ENCODE peak calls at places on chromosomes 6 and 20, in four cellular contexts. W is A549, N is HCT116, O is mesendoderm. Y is an unnamed sample.

GRCh38 chr20:16173044-16173443 is 400.2 kb downstream of the KIF16B start:
- DNase-seq in W (no peak), N (no peak), O (no peak), Y (no peak)

GRCh38 chr6:169189227-169189626 is 64.4 kb downstream of the THBS2 start:
- DNase-seq in W (no peak), N (no peak), O (no peak), Y (no peak)

GRCh38 chr6:124132256-124132655 is 328.6 kb downstream of the NKAIN2 start:
- DNase-seq in W (no peak), N (no peak), O (no peak), Y (no peak)

GRCh38 chr6:157464653-157465535 is 83.9 kb downstream of the ZDHHC14 start:
- DNase-seq in W (no peak), N (no peak), O (no peak), Y (peak)

GRCh38 chr20:47319517-47320252 is 36.8 kb downstream of the ZMYND8 start:
- DNase-seq in W (no peak), N (peak), O (peak), Y (peak)

GRCh38 chr6:5085638-5086293 is 625 bp downstream of the PPP1R3G start:
- DNase-seq in W (no peak), N (no peak), O (peak), Y (peak)

GRCh38 chr20:9878096-9878495 is 39.2 kb upstream of the PAK5 start:
- DNase-seq in W (no peak), N (no peak), O (no peak), Y (no peak)

GRCh38 chr6:134420638-134421181 is 102.8 kb upstream of the SGK1 start:
- DNase-seq in W (peak), N (no peak), O (peak), Y (no peak)

GRCh38 chr6:2073476-2073875 is 171.9 kb downstream of the GMDS start:
- DNase-seq in W (no peak), N (no peak), O (no peak), Y (no peak)

GRCh38 chr20:64077876-64078551 is 1.3 kb downstream of the RGS19 start:
- DNase-seq in W (no peak), N (no peak), O (no peak), Y (no peak)

GRCh38 chr6:134288538-134289203 is 29.2 kb downstream of the SGK1 start:
- DNase-seq in W (no peak), N (no peak), O (no peak), Y (no peak)

DNA sequence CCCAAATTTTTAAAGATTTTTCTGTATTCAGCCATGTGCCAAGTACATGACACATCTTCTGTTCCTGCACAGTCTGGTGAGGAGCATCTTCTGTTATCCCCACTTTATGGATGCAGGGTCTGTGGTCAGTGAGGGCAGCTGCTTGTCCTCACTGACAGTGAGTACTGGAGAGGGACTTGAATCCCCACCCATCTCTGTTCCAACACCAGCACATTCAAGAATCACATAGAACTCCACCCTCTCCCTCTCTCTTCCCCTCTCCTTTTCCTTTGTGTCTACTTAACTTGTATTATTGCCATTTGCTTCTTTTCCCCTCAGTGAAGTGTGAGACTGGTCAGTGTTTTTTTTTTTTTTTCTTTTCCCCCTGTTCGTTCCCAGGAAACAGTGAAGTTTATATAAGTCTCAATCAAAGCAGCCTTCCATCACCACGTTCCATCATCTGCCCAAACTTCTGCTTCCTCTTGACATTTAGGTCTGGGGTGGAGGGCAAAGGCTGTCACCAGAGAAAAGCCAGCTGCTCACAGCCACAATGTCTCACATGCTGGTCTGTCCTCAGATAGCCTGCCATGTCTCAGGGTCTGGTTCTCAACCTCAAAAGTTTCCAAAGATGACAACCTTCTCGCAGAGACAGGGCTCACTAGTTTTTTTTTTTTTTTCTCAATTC is 110.0 kb upstream of the SSTR4 start:
- DNase-seq in W (no peak), N (no peak), O (no peak), Y (no peak)
- H3K4me2 ChIP-seq in W (no peak), N (no peak), O (no peak), Y (no peak)

DNA sequence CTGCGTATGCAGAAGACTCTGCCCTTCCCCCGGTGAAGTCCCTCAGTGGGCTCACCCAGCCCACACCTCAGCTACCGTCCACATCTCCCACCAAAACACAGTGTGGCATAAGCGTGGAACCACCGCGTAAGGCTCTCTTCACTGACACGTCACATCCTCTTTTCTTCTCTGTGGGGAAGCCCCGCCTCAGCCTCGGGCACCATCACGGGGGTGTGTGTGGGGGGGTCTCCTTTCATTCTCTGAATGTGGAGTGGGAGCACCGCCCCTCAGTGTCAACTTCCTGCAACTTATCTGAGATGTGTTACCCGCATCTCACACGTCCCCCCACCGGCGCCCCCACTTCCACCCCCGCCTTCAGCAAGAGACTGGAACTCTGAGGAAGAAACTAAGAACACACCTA is 388.4 kb upstream of the JARID2 start:
- DNase-seq in W (no peak), N (no peak), O (no peak), Y (no peak)
- H3K27ac ChIP-seq in W (no peak), N (no peak), O (no peak), Y (no peak)

GRCh38 chr20:57179265-57179664 is 87.2 kb downstream of the BMP7 start:
- DNase-seq in W (no peak), N (no peak), O (no peak), Y (no peak)
- H3K4me2 ChIP-seq in W (no peak), N (no peak), O (no peak), Y (no peak)

GRCh38 chr20:33043731-33044181 is 9.9 kb upstream of the BPIFB3 start:
- DNase-seq in W (no peak), N (no peak), O (no peak), Y (no peak)
- H3K27ac ChIP-seq in W (no peak), N (no peak), O (no peak), Y (no peak)

DNA sequence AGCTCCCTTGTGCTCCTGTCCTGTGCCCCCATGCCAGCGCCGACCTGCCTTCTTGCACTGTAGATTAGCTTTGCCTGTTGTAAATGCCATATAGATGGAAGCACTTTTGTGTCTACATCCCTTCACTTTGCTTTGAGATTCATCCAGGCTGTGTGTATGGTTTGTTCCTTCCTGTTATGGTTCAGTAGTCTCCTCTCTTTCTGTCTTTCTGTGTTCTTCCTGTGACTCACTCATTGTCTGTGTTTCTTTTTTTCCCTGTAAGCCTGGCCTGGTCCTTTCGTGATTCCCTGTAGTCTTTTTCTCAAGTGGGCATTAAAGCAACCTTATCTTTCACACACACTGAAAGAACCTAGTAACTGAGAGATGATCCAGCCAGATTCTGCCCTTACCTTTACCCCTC is 66.6 kb downstream of the JARID2 start:
- DNase-seq in W (no peak), N (no peak), O (no peak), Y (no peak)
- H3K4me2 ChIP-seq in W (no peak), N (no peak), O (no peak), Y (peak)

DNA sequence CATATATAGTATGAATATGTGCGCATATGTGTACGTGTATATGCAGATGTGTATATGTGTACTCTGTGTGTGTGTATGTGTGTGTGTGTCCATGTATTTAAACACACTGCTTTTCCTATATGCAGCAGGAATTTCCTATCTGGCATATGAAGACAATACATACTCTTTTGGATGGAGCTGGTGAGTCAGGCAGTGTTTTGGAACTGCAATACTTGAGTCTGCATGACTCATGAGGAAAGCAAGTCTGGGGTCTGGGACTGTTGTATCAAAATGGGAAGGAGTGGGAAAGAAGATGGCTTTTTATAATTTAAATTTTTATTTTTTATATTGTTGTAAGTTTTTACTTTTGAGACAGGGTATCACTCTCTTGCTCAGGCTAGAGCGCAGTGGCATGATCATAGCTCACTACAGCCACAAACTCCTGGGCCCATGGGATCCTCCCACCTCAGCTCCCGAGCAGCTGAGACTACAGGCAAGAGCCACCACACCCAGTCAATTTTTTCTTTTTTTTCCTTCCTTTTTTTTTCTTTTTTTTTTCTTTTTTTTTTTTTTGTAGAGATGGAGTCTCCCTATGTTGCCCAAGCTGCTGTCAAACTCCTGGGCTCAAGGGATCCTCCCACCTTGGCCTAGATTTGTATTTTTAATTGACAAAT is 72.2 kb downstream of the ATXN1 start:
- DNase-seq in W (no peak), N (no peak), O (no peak), Y (no peak)
- H3K27ac ChIP-seq in W (peak), N (no peak), O (no peak), Y (no peak)

DNA sequence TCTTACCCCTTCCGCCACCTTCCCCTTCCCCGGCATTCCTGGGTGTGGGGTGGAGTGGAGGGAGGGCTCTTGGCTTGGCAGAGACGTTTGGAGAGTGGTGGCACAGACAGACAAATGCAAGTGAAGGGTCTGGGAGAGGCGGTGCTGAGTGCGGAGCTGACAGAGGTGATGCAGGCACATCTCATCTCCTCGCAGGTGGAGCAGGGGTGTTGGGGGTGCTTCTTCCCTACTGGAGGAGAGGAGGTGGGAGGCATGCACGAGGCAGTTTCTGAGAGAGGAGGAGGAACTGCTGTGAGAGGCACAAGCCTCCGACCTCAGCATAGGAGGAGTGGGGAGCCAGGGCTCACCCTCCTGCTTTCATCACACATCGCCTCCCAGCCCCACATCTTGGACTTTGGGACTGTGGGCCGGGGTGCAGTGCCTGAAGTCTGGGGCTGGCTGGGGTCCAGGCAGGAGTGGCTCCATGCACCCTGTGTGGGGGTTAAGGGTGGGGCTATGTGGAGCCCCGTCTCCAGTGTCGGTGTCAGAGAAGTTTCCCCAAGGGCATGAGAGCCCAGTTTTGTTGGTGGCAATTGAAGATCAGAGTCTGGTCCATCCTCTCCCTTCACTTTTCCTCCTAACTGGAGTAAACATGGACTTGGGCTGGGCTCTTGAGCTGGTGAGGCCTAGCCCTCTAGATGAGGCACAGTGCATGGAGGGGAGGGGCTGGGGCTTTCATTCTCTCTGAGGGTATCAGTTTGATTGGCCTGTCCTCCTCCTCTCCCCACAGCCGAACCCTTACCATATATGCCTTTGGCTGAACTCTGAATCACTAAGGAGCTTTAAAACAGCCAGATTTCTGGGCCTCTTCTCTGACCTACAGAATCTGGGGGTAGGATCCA is 20.2 kb upstream of the SLC22A7 start:
- DNase-seq in W (no peak), N (no peak), O (no peak), Y (peak)
- H3K4me2 ChIP-seq in W (peak), N (peak), O (no peak), Y (peak)

GRCh38 chr6:87747646-87748045 is 45.6 kb upstream of the AKIRIN2 start:
- DNase-seq in W (no peak), N (no peak), O (no peak), Y (no peak)

GRCh38 chr6:87742106-87742505 is 40.1 kb upstream of the AKIRIN2 start:
- DNase-seq in W (no peak), N (no peak), O (no peak), Y (no peak)

GRCh38 chr6:87745966-87746721 is 44.1 kb upstream of the AKIRIN2 start:
- DNase-seq in W (no peak), N (no peak), O (no peak), Y (no peak)

GRCh38 chr6:87741001-87741650 is 39.1 kb upstream of the AKIRIN2 start:
- DNase-seq in W (no peak), N (no peak), O (no peak), Y (no peak)

DNA sequence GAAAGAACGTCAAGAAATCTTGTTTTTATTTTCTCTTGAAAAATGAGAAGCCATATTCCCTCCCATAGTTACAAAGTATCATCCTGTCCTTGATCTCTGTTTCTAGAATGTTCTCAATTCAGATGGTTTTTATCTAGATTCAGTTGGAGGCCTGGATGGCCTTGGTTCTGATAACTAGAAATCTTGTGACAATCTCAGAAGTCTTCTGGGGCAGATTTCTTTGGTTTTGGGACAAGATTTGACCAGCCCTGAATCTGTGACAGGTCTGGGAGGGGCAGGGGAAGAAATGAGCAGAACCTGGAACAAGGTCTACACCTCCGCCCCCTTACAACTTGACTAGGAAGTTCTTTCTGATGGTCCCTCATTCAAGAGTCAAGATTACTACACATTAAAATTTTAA is 41.4 kb upstream of the AKIRIN2 start:
- DNase-seq in W (no peak), N (no peak), O (no peak), Y (no peak)
- H3K27ac ChIP-seq in W (no peak), N (no peak), O (no peak), Y (no peak)